ENCODE peak calls at places on chromosome 19, in ten cellular contexts. Y, G, O, M, A, S, F, V, J and Q are unnamed samples.

GRCh38 chr19:21697698-21698097 is 69.7 kb downstream of the ZNF100 start:
- DNase-seq in Y (no peak), G (no peak), O (no peak), M (no peak), A (no peak), S (no peak), F (no peak), V (no peak), J (no peak), Q (no peak)

GRCh38 chr19:277581-278165 is 13.5 kb downstream of the PLPP2 start:
- DNase-seq in Y (peak; percentile 38), G (no peak), O (no peak), M (peak; percentile 66), A (peak; percentile 77), S (no peak), F (no peak), V (no peak), J (peak; percentile 54), Q (no peak)

GRCh38 chr19:46088101-46088500 is 36.4 kb downstream of the IGFL3 start:
- DNase-seq in Y (no peak), G (no peak), O (no peak), M (no peak), A (no peak), S (no peak), F (no peak), V (no peak), J (no peak), Q (no peak)

GRCh38 chr19:47514151-47514868 is 553 bp downstream of the NAPA start:
- DNase-seq in Y (no peak), G (no peak), O (no peak), M (peak; percentile 44), A (no peak), S (no peak), F (no peak), V (no peak), J (no peak), Q (no peak)

GRCh38 chr19:45470147-45471081 is 2.6 kb downstream of the FOSB start:
- DNase-seq in Y (peak; percentile 91), G (no peak), O (peak; percentile 46), M (peak; percentile 44), A (no peak), S (no peak), F (peak; percentile 26), V (no peak), J (no peak), Q (peak; percentile 80)

GRCh38 chr19:46144756-46145155 is 3.3 kb upstream of the IGFL2 start:
- DNase-seq in Y (no peak), G (no peak), O (no peak), M (peak; percentile 28), A (no peak), S (no peak), F (no peak), V (no peak), J (no peak), Q (no peak)

GRCh38 chr19:42487025-42487797 is 41.1 kb downstream of the CEACAM1 start:
- DNase-seq in Y (no peak), G (no peak), O (no peak), M (no peak), A (no peak), S (no peak), F (no peak), V (no peak), J (no peak), Q (no peak)

GRCh38 chr19:34816708-34817107 is 43.7 kb upstream of the ZNF599 start:
- DNase-seq in Y (no peak), G (no peak), O (no peak), M (no peak), A (no peak), S (no peak), F (no peak), V (no peak), J (peak; percentile 48), Q (no peak)

DNA sequence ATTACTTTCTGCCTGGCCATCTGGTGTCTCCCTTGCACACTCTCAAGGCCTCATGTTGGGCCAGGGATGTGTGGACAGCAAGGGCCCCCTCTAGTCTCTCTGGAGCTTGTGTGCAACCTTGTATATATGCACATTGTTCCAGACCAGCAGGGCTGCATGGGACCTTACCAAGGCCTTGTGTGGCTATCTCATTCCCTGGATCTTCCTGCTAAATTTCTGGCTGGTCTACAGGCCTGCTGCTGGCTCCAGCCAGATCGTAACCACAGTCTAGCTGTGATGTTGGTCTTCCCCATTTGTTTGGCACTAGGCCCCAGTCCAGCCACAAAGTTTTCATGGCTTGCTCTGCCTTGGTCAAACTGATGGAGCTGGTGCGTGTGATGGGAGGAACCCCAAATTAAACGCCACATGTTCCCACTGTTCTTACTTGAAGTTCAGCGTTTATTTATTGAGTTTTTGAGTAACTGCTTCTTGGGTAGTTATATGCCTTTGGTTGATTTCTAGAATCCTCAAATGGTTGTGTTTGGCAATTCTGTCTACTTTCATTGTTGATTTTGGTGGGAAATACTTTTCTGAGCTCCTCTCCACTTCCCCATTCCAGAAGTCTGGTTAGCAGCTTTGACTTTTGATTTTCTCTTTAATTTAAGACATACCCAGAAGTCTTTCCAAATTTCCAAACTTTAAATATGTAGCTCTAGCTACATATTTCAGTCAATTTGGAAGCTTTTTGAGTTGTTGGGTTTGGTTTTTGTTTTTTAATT is 56.4 kb downstream of the SIPA1L3 start:
- DNase-seq in Y (peak; percentile 93), G (no peak), O (no peak), M (no peak), A (no peak), S (no peak), F (no peak), V (no peak), J (no peak), Q (no peak)
- TF ChIP-seq CTCF in Y (no peak), G (peak; percentile 17), O (no peak), M (no peak), A (no peak), S (no peak), F (no peak), V (no peak), J (no peak), Q (no peak)

GRCh38 chr19:3850320-3850972 is 18.4 kb downstream of the ZFR2 start:
- DNase-seq in Y (no peak), G (no peak), O (no peak), M (no peak), A (no peak), S (no peak), F (no peak), V (no peak), J (no peak), Q (no peak)

GRCh38 chr19:3851254-3852176 is 17.3 kb downstream of the ZFR2 start:
- DNase-seq in Y (peak; percentile 36), G (no peak), O (no peak), M (no peak), A (no peak), S (no peak), F (no peak), V (no peak), J (no peak), Q (no peak)

GRCh38 chr19:3852177-3852511 is 16.7 kb downstream of the ZFR2 start:
- DNase-seq in Y (no peak), G (no peak), O (no peak), M (no peak), A (no peak), S (no peak), F (no peak), V (no peak), J (no peak), Q (no peak)

GRCh38 chr19:3855321-3855720 is 13.5 kb downstream of the ZFR2 start:
- DNase-seq in Y (no peak), G (no peak), O (no peak), M (no peak), A (no peak), S (no peak), F (no peak), V (no peak), J (no peak), Q (no peak)

GRCh38 chr19:3852614-3853254 is 16.1 kb downstream of the ZFR2 start:
- DNase-seq in Y (peak; percentile 86), G (no peak), O (no peak), M (no peak), A (no peak), S (no peak), F (no peak), V (no peak), J (no peak), Q (no peak)
- TF ChIP-seq CTCF in Y (peak; percentile 32), G (peak; percentile 13), O (peak; percentile 37), M (peak; percentile 18), A (peak; percentile 50), S (no peak), F (peak; percentile 36), V (no peak), J (peak; percentile 43), Q (peak; percentile 35)

GRCh38 chr19:50266041-50266440 is 62.6 kb downstream of the MYH14 start:
- DNase-seq in Y (no peak), G (no peak), O (no peak), M (no peak), A (no peak), S (no peak), F (no peak), V (no peak), J (no peak), Q (no peak)

GRCh38 chr19:50261446-50261970 is 58.1 kb downstream of the MYH14 start:
- DNase-seq in Y (no peak), G (no peak), O (no peak), M (no peak), A (no peak), S (no peak), F (no peak), V (no peak), J (no peak), Q (no peak)

GRCh38 chr19:50266896-50267295 is 62.3 kb downstream of the KCNC3 start:
- DNase-seq in Y (no peak), G (peak; percentile 57), O (no peak), M (no peak), A (peak; percentile 97), S (no peak), F (no peak), V (no peak), J (no peak), Q (no peak)

GRCh38 chr19:50263176-50263575 is 59.8 kb downstream of the MYH14 start:
- DNase-seq in Y (no peak), G (no peak), O (no peak), M (no peak), A (no peak), S (no peak), F (no peak), V (no peak), J (no peak), Q (no peak)

DNA sequence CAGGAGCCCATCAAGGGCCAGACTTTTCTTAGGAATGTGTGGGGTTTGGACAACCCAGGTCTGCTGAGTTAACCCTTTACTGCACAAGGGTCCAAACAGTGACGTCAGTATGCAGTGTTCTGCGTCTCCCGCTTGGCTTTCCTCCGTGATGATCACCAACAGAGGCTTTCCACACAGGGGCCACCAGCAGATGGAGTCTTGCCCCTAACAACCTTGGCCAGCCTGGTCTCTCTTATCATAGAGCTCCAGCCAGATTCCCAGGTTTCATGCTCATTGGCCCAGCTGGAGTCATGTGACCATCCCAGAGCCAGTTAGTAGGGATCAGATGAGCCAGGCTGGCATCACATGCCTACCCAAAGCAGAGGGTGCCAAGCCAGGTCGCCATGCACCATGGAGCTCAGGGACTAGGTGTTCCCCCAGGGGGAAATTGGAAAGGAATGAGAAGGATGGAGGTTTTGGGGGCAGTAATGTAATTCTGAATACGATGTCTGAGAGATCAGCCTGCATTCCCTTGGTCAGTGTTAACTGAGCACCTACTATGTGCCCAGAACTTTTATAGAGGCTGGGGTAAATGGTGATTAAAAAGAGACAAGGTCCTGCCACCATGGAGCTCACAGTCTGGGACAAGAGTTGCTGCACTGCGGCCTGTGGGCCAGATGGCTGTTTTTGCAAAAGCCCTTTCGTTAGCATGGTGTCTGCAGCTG is 61.2 kb downstream of the MYH14 start:
- DNase-seq in Y (no peak), G (no peak), O (no peak), M (no peak), A (peak; percentile 60), S (no peak), F (no peak), V (no peak), J (no peak), Q (no peak)
- TF ChIP-seq CTCF in Y (no peak), G (peak; percentile 2), O (no peak), M (no peak), A (peak; percentile 36), S (no peak), F (no peak), V (no peak), J (no peak), Q (no peak)

GRCh38 chr19:13082192-13083007 is 20.3 kb downstream of the LYL1 start:
- DNase-seq in Y (peak; percentile 59), G (no peak), O (no peak), M (peak; percentile 67), A (peak; percentile 71), S (no peak), F (no peak), V (no peak), J (peak; percentile 95), Q (no peak)
- TF ChIP-seq CTCF in Y (peak; percentile 45), G (peak; percentile 7), O (no peak), M (peak; percentile 42), A (peak; percentile 55), S (no peak), F (peak; percentile 56), V (no peak), J (peak; percentile 60), Q (no peak)